ENCODE peak calls at places on chromosomes 1 and 21, in six cellular contexts. One of them, this sample, is unnamed.

GRCh38 chr21:36976882-36977651 is 10.6 kb upstream of the HLCS start:
- DNase-seq in ovary: peak
- DNase-seq in SK-N-SH: peak
- DNase-seq in tibial nerve: no peak
- DNase-seq in transverse colon: peak
- DNase-seq in sigmoid colon: no peak
- DNase-seq in this sample: peak

GRCh38 chr1:214446772-214447556 is 104.4 kb downstream of the PTPN14 start:
- DNase-seq in SK-N-SH: peak
- DNase-seq in transverse colon: peak
- DNase-seq in ovary: no peak
- DNase-seq in sigmoid colon: no peak
- DNase-seq in tibial nerve: no peak
- DNase-seq in this sample: peak

GRCh38 chr1:160935527-160936258 is 18.9 kb downstream of the ITLN2 start:
- DNase-seq in transverse colon: no peak
- DNase-seq in sigmoid colon: no peak
- DNase-seq in ovary: no peak
- DNase-seq in tibial nerve: no peak
- DNase-seq in SK-N-SH: no peak
- DNase-seq in this sample: no peak

GRCh38 chr1:8541961-8542521 is 224.1 kb downstream of the SLC45A1 start:
- DNase-seq in SK-N-SH: no peak
- DNase-seq in tibial nerve: no peak
- DNase-seq in sigmoid colon: no peak
- DNase-seq in transverse colon: no peak
- DNase-seq in ovary: no peak
- DNase-seq in this sample: no peak

GRCh38 chr21:38476385-38476784 is 21.9 kb downstream of the ERG start:
- DNase-seq in transverse colon: no peak
- DNase-seq in ovary: no peak
- DNase-seq in SK-N-SH: no peak
- DNase-seq in tibial nerve: no peak
- DNase-seq in sigmoid colon: no peak
- DNase-seq in this sample: no peak

GRCh38 chr1:19877821-19878636 is 4.2 kb upstream of the OTUD3 start:
- DNase-seq in tibial nerve: no peak
- DNase-seq in ovary: no peak
- DNase-seq in transverse colon: peak
- DNase-seq in SK-N-SH: no peak
- DNase-seq in sigmoid colon: no peak
- DNase-seq in this sample: no peak

GRCh38 chr21:28212056-28212455 is 780.6 kb downstream of the LTN1 start:
- DNase-seq in ovary: no peak
- DNase-seq in SK-N-SH: no peak
- DNase-seq in sigmoid colon: peak
- DNase-seq in transverse colon: no peak
- DNase-seq in tibial nerve: no peak
- DNase-seq in this sample: no peak

GRCh38 chr1:154791292-154792278 is 78.5 kb downstream of the KCNN3 start:
- DNase-seq in ovary: no peak
- DNase-seq in tibial nerve: no peak
- DNase-seq in sigmoid colon: no peak
- DNase-seq in SK-N-SH: no peak
- DNase-seq in transverse colon: peak
- DNase-seq in this sample: no peak

GRCh38 chr21:17783003-17783402 is 36.2 kb downstream of the C21orf91 start:
- DNase-seq in ovary: no peak
- DNase-seq in SK-N-SH: no peak
- DNase-seq in transverse colon: no peak
- DNase-seq in sigmoid colon: no peak
- DNase-seq in tibial nerve: no peak
- DNase-seq in this sample: no peak

GRCh38 chr1:177897601-177898376 is 72.1 kb downstream of the SEC16B start:
- DNase-seq in sigmoid colon: no peak
- DNase-seq in ovary: no peak
- DNase-seq in tibial nerve: no peak
- DNase-seq in SK-N-SH: peak
- DNase-seq in transverse colon: peak
- DNase-seq in this sample: no peak

GRCh38 chr1:198007687-198008627 is 90.8 kb downstream of the LHX9 start:
- DNase-seq in tibial nerve: no peak
- DNase-seq in transverse colon: no peak
- DNase-seq in SK-N-SH: no peak
- DNase-seq in ovary: no peak
- DNase-seq in sigmoid colon: no peak
- DNase-seq in this sample: no peak

GRCh38 chr1:24540906-24541710 is 14.8 kb upstream of the NCMAP start:
- DNase-seq in transverse colon: peak
- DNase-seq in ovary: no peak
- DNase-seq in tibial nerve: no peak
- DNase-seq in SK-N-SH: no peak
- DNase-seq in sigmoid colon: no peak
- DNase-seq in this sample: no peak

GRCh38 chr21:38333290-38334272 is 76.8 kb downstream of the KCNJ15 start:
- DNase-seq in transverse colon: no peak
- DNase-seq in tibial nerve: no peak
- DNase-seq in ovary: no peak
- DNase-seq in SK-N-SH: no peak
- DNase-seq in sigmoid colon: no peak
- DNase-seq in this sample: no peak

GRCh38 chr1:229381234-229381633 is 38.4 kb upstream of the CCSAP start:
- DNase-seq in SK-N-SH: no peak
- DNase-seq in ovary: no peak
- DNase-seq in transverse colon: no peak
- DNase-seq in tibial nerve: no peak
- DNase-seq in sigmoid colon: no peak
- DNase-seq in this sample: peak

GRCh38 chr1:54127594-54127993 is 25.2 kb downstream of the CDCP2 start:
- DNase-seq in sigmoid colon: no peak
- DNase-seq in SK-N-SH: no peak
- DNase-seq in transverse colon: no peak
- DNase-seq in tibial nerve: no peak
- DNase-seq in ovary: no peak
- DNase-seq in this sample: no peak

GRCh38 chr1:54132485-54132884 is 20.3 kb downstream of the CDCP2 start:
- DNase-seq in SK-N-SH: no peak
- DNase-seq in ovary: no peak
- DNase-seq in transverse colon: no peak
- DNase-seq in tibial nerve: no peak
- DNase-seq in sigmoid colon: no peak
- DNase-seq in this sample: no peak

GRCh38 chr1:54126271-54126815 is 26.5 kb downstream of the CDCP2 start:
- DNase-seq in transverse colon: no peak
- DNase-seq in ovary: no peak
- DNase-seq in SK-N-SH: no peak
- DNase-seq in tibial nerve: no peak
- DNase-seq in sigmoid colon: no peak
- DNase-seq in this sample: no peak

GRCh38 chr1:54131419-54131818 is 21.4 kb downstream of the CDCP2 start:
- DNase-seq in transverse colon: no peak
- DNase-seq in ovary: no peak
- DNase-seq in tibial nerve: no peak
- DNase-seq in sigmoid colon: no peak
- DNase-seq in SK-N-SH: no peak
- DNase-seq in this sample: no peak

GRCh38 chr1:54129858-54130257 is 22.9 kb downstream of the CDCP2 start:
- DNase-seq in transverse colon: no peak
- DNase-seq in ovary: no peak
- DNase-seq in tibial nerve: no peak
- DNase-seq in sigmoid colon: no peak
- DNase-seq in SK-N-SH: no peak
- DNase-seq in this sample: no peak
- TF ChIP-seq EP300 in transverse colon: no peak
- TF ChIP-seq EP300 in ovary: no peak
- TF ChIP-seq EP300 in tibial nerve: no peak
- TF ChIP-seq EP300 in sigmoid colon: no peak
- TF ChIP-seq EP300 in SK-N-SH: no peak
- TF ChIP-seq EP300 in this sample: no peak

GRCh38 chr1:206766251-206766856 is 4.2 kb upstream of the IL19 start:
- DNase-seq in sigmoid colon: peak
- DNase-seq in SK-N-SH: no peak
- DNase-seq in transverse colon: peak
- DNase-seq in tibial nerve: no peak
- DNase-seq in ovary: no peak
- DNase-seq in this sample: no peak
- TF ChIP-seq EP300 in sigmoid colon: no peak
- TF ChIP-seq EP300 in SK-N-SH: no peak
- TF ChIP-seq EP300 in transverse colon: no peak
- TF ChIP-seq EP300 in tibial nerve: peak
- TF ChIP-seq EP300 in ovary: no peak
- TF ChIP-seq EP300 in this sample: no peak

GRCh38 chr21:15446193-15446592 is 283.6 kb upstream of the USP25 start:
- DNase-seq in tibial nerve: no peak
- DNase-seq in sigmoid colon: no peak
- DNase-seq in ovary: no peak
- DNase-seq in SK-N-SH: no peak
- DNase-seq in transverse colon: no peak
- DNase-seq in this sample: no peak

GRCh38 chr21:15443740-15444117 is 286.1 kb upstream of the USP25 start:
- DNase-seq in SK-N-SH: no peak
- DNase-seq in transverse colon: no peak
- DNase-seq in ovary: no peak
- DNase-seq in sigmoid colon: no peak
- DNase-seq in tibial nerve: no peak
- DNase-seq in this sample: no peak

GRCh38 chr21:15444118-15444960 is 285.4 kb upstream of the USP25 start:
- DNase-seq in SK-N-SH: no peak
- DNase-seq in sigmoid colon: no peak
- DNase-seq in tibial nerve: no peak
- DNase-seq in ovary: no peak
- DNase-seq in transverse colon: no peak
- DNase-seq in this sample: no peak

GRCh38 chr21:15442743-15443142 is 287.0 kb upstream of the USP25 start:
- DNase-seq in SK-N-SH: no peak
- DNase-seq in sigmoid colon: no peak
- DNase-seq in transverse colon: no peak
- DNase-seq in ovary: no peak
- DNase-seq in tibial nerve: no peak
- DNase-seq in this sample: no peak

GRCh38 chr21:15445327-15445726 is 284.5 kb upstream of the USP25 start:
- DNase-seq in transverse colon: no peak
- DNase-seq in tibial nerve: no peak
- DNase-seq in SK-N-SH: no peak
- DNase-seq in sigmoid colon: no peak
- DNase-seq in ovary: no peak
- DNase-seq in this sample: peak
- TF ChIP-seq EP300 in transverse colon: no peak
- TF ChIP-seq EP300 in tibial nerve: no peak
- TF ChIP-seq EP300 in SK-N-SH: no peak
- TF ChIP-seq EP300 in sigmoid colon: no peak
- TF ChIP-seq EP300 in ovary: no peak
- TF ChIP-seq EP300 in this sample: peak

DNA sequence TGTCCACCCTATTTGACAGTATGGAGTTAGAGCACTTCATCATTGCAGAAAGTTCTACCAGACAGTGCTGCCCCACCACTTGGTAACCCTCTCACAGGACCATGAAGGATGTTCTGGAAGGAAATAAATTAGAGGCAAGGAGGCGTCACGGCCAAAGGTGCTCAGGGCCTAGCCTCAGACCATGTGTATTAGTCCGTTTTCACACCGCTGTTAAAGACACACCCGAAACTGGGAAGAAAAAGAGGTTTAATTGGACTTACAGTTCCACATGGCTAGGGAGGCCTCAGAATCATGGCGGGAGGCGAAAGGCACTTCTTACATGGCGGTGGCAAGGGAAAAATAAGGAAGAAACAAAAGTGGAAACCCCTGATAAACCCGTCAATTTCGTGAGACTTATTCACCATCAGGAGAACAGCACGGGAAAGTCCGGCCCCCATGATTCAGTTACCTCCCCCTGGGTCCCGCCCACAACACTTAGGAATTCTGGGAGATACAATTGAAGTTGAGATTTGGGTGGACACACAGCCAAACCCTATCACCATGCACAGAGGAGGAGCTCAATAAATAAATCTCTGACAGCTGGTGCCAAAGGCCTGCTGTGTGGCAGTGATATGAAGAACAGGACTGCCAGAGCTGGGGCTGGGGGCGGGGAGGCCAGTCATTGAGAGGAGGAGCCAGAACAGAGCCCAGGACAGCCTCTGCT is 75.8 kb downstream of the FHAD1 start:
- DNase-seq in tibial nerve: no peak
- DNase-seq in sigmoid colon: no peak
- DNase-seq in transverse colon: peak
- DNase-seq in SK-N-SH: peak
- DNase-seq in ovary: no peak
- DNase-seq in this sample: no peak
- TF ChIP-seq EP300 in tibial nerve: no peak
- TF ChIP-seq EP300 in sigmoid colon: no peak
- TF ChIP-seq EP300 in transverse colon: no peak
- TF ChIP-seq EP300 in SK-N-SH: no peak
- TF ChIP-seq EP300 in ovary: no peak
- TF ChIP-seq EP300 in this sample: no peak

DNA sequence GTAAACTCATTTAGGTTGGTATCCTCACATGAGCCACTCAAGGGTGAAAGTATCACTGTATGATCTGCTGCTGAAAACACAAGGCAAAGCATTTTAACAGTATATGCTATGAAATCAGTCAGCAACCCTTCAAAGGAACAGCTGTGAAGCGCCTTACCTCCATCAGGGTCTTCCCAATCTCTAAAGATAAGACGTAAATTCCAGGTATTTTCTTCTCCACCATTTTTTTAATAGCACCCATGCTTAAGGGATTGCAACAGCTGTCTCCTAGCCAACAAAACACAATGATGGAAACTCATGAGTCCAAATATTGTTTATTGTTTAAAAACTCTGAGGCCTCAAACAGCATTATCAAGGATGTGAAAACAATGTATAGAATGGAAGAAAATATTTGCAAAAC is 4.8 kb downstream of the PPT1 start:
- DNase-seq in sigmoid colon: no peak
- DNase-seq in ovary: no peak
- DNase-seq in SK-N-SH: no peak
- DNase-seq in transverse colon: no peak
- DNase-seq in tibial nerve: no peak
- DNase-seq in this sample: no peak
- TF ChIP-seq EP300 in sigmoid colon: no peak
- TF ChIP-seq EP300 in ovary: no peak
- TF ChIP-seq EP300 in SK-N-SH: no peak
- TF ChIP-seq EP300 in transverse colon: no peak
- TF ChIP-seq EP300 in tibial nerve: no peak
- TF ChIP-seq EP300 in this sample: no peak

DNA sequence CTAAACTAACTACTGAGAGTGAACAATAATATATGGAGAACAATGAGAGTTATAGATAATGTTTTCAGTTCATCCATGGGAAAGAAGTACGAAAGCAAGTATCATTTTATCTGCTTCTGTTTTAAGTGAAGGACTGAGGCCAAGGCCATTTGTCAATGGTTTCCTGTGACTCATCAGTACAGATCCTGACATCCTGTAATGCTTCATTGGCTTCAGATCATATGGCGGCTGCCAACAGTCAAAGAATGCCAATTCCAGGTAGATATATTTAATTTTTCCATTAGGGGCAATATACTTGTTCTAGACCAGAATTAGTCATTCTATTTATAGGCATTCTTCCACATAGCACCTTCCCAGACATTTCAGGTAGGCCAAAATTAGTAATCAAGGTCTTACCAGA is 97.3 kb downstream of the USH2A start:
- DNase-seq in SK-N-SH: no peak
- DNase-seq in transverse colon: no peak
- DNase-seq in ovary: no peak
- DNase-seq in sigmoid colon: no peak
- DNase-seq in tibial nerve: no peak
- DNase-seq in this sample: no peak
- TF ChIP-seq EP300 in SK-N-SH: peak
- TF ChIP-seq EP300 in transverse colon: no peak
- TF ChIP-seq EP300 in ovary: no peak
- TF ChIP-seq EP300 in sigmoid colon: no peak
- TF ChIP-seq EP300 in tibial nerve: no peak
- TF ChIP-seq EP300 in this sample: no peak

This sample was measured in H1.